ENCODE peak calls at places on chromosomes 12 and 14, in seven cellular contexts. One of them, this sample, is unnamed.

GRCh38 chr14:37091651-37092050 is 80.8 kb downstream of the SLC25A21 start:
- DNase-seq in Calu3: no peak
- DNase-seq in psoas muscle: no peak
- DNase-seq in C1 segment of cervical spinal cord: no peak
- DNase-seq in substantia nigra: no peak
- DNase-seq in NCI-H2081: no peak
- DNase-seq in activated CD4-positive, alpha-beta T cell treated with anti-CD3 and anti-CD28 coated beads for 1 hour: no peak
- DNase-seq in this sample: no peak

GRCh38 chr14:78412475-78412874 is 242.3 kb downstream of the NRXN3 start:
- DNase-seq in substantia nigra: no peak
- DNase-seq in psoas muscle: no peak
- DNase-seq in NCI-H2081: no peak
- DNase-seq in C1 segment of cervical spinal cord: no peak
- DNase-seq in activated CD4-positive, alpha-beta T cell treated with anti-CD3 and anti-CD28 coated beads for 1 hour: no peak
- DNase-seq in Calu3: no peak
- DNase-seq in this sample: no peak

GRCh38 chr14:97270308-97270707 is 473.1 kb downstream of the VRK1 start:
- DNase-seq in substantia nigra: no peak
- DNase-seq in Calu3: no peak
- DNase-seq in NCI-H2081: no peak
- DNase-seq in C1 segment of cervical spinal cord: no peak
- DNase-seq in activated CD4-positive, alpha-beta T cell treated with anti-CD3 and anti-CD28 coated beads for 1 hour: no peak
- DNase-seq in psoas muscle: no peak
- DNase-seq in this sample: no peak

GRCh38 chr14:50798048-50798421 is 32.9 kb downstream of the NIN start:
- DNase-seq in psoas muscle: no peak
- DNase-seq in activated CD4-positive, alpha-beta T cell treated with anti-CD3 and anti-CD28 coated beads for 1 hour: no peak
- DNase-seq in Calu3: no peak
- DNase-seq in substantia nigra: no peak
- DNase-seq in NCI-H2081: no peak
- DNase-seq in C1 segment of cervical spinal cord: no peak
- DNase-seq in this sample: no peak

GRCh38 chr12:14836336-14837210 is 6.8 kb downstream of the ART4 start:
- DNase-seq in activated CD4-positive, alpha-beta T cell treated with anti-CD3 and anti-CD28 coated beads for 1 hour: no peak
- DNase-seq in C1 segment of cervical spinal cord: no peak
- DNase-seq in Calu3: peak; percentile 11
- DNase-seq in substantia nigra: no peak
- DNase-seq in NCI-H2081: no peak
- DNase-seq in psoas muscle: no peak
- DNase-seq in this sample: no peak

GRCh38 chr14:96754845-96755184 is 42.4 kb upstream of the VRK1 start:
- DNase-seq in C1 segment of cervical spinal cord: peak; percentile 38
- DNase-seq in substantia nigra: peak; percentile 11
- DNase-seq in Calu3: no peak
- DNase-seq in NCI-H2081: peak; percentile 59
- DNase-seq in psoas muscle: no peak
- DNase-seq in activated CD4-positive, alpha-beta T cell treated with anti-CD3 and anti-CD28 coated beads for 1 hour: no peak
- DNase-seq in this sample: peak; percentile 0

GRCh38 chr12:42141981-42142606 is 2.6 kb downstream of the GXYLT1 start:
- DNase-seq in C1 segment of cervical spinal cord: no peak
- DNase-seq in psoas muscle: no peak
- DNase-seq in activated CD4-positive, alpha-beta T cell treated with anti-CD3 and anti-CD28 coated beads for 1 hour: no peak
- DNase-seq in NCI-H2081: no peak
- DNase-seq in Calu3: no peak
- DNase-seq in substantia nigra: no peak
- DNase-seq in this sample: no peak

GRCh38 chr14:23693252-23693775 is 57.1 kb downstream of the DHRS2 start:
- DNase-seq in Calu3: no peak
- DNase-seq in psoas muscle: no peak
- DNase-seq in substantia nigra: no peak
- DNase-seq in NCI-H2081: no peak
- DNase-seq in C1 segment of cervical spinal cord: no peak
- DNase-seq in activated CD4-positive, alpha-beta T cell treated with anti-CD3 and anti-CD28 coated beads for 1 hour: no peak
- DNase-seq in this sample: no peak

GRCh38 chr12:79331870-79332269 is 358.9 kb downstream of the PAWR start:
- DNase-seq in psoas muscle: no peak
- DNase-seq in activated CD4-positive, alpha-beta T cell treated with anti-CD3 and anti-CD28 coated beads for 1 hour: no peak
- DNase-seq in NCI-H2081: no peak
- DNase-seq in Calu3: no peak
- DNase-seq in substantia nigra: no peak
- DNase-seq in C1 segment of cervical spinal cord: no peak
- DNase-seq in this sample: no peak

GRCh38 chr12:8860165-8860961 is 37.9 kb downstream of the A2ML1 start:
- DNase-seq in C1 segment of cervical spinal cord: no peak
- DNase-seq in NCI-H2081: no peak
- DNase-seq in activated CD4-positive, alpha-beta T cell treated with anti-CD3 and anti-CD28 coated beads for 1 hour: no peak
- DNase-seq in psoas muscle: peak; percentile 35
- DNase-seq in substantia nigra: no peak
- DNase-seq in Calu3: peak; percentile 38
- DNase-seq in this sample: peak; percentile 37

GRCh38 chr14:71086571-71086970 is 179.3 kb downstream of the PCNX1 start:
- DNase-seq in C1 segment of cervical spinal cord: no peak
- DNase-seq in psoas muscle: no peak
- DNase-seq in activated CD4-positive, alpha-beta T cell treated with anti-CD3 and anti-CD28 coated beads for 1 hour: no peak
- DNase-seq in substantia nigra: no peak
- DNase-seq in NCI-H2081: no peak
- DNase-seq in Calu3: no peak
- DNase-seq in this sample: no peak

GRCh38 chr12:91419809-91420208 is 237.2 kb upstream of the DCN start:
- DNase-seq in substantia nigra: no peak
- DNase-seq in psoas muscle: no peak
- DNase-seq in activated CD4-positive, alpha-beta T cell treated with anti-CD3 and anti-CD28 coated beads for 1 hour: no peak
- DNase-seq in C1 segment of cervical spinal cord: no peak
- DNase-seq in NCI-H2081: no peak
- DNase-seq in Calu3: no peak
- DNase-seq in this sample: no peak

GRCh38 chr12:69994593-69995222 is 169.7 kb downstream of the MYRFL start:
- DNase-seq in psoas muscle: no peak
- DNase-seq in C1 segment of cervical spinal cord: no peak
- DNase-seq in substantia nigra: no peak
- DNase-seq in NCI-H2081: no peak
- DNase-seq in Calu3: peak; percentile 30
- DNase-seq in activated CD4-positive, alpha-beta T cell treated with anti-CD3 and anti-CD28 coated beads for 1 hour: no peak
- DNase-seq in this sample: no peak

GRCh38 chr12:74415633-74416032 is 122.0 kb upstream of the ATXN7L3B start:
- DNase-seq in Calu3: peak; percentile 23
- DNase-seq in psoas muscle: no peak
- DNase-seq in activated CD4-positive, alpha-beta T cell treated with anti-CD3 and anti-CD28 coated beads for 1 hour: no peak
- DNase-seq in NCI-H2081: peak; percentile 21
- DNase-seq in C1 segment of cervical spinal cord: no peak
- DNase-seq in substantia nigra: no peak
- DNase-seq in this sample: no peak

GRCh38 chr12:88720231-88720630 is 140.0 kb upstream of the KITLG start:
- DNase-seq in activated CD4-positive, alpha-beta T cell treated with anti-CD3 and anti-CD28 coated beads for 1 hour: no peak
- DNase-seq in Calu3: no peak
- DNase-seq in C1 segment of cervical spinal cord: no peak
- DNase-seq in NCI-H2081: no peak
- DNase-seq in substantia nigra: no peak
- DNase-seq in psoas muscle: no peak
- DNase-seq in this sample: no peak

GRCh38 chr14:95442633-95443021 is 73.8 kb downstream of the SYNE3 start:
- DNase-seq in NCI-H2081: peak; percentile 90
- DNase-seq in substantia nigra: peak; percentile 55
- DNase-seq in psoas muscle: peak; percentile 82
- DNase-seq in Calu3: peak; percentile 86
- DNase-seq in C1 segment of cervical spinal cord: peak; percentile 61
- DNase-seq in activated CD4-positive, alpha-beta T cell treated with anti-CD3 and anti-CD28 coated beads for 1 hour: peak; percentile 61
- DNase-seq in this sample: peak; percentile 85

GRCh38 chr14:82251434-82251833 is 717.8 kb upstream of the SEL1L start:
- DNase-seq in substantia nigra: no peak
- DNase-seq in NCI-H2081: no peak
- DNase-seq in activated CD4-positive, alpha-beta T cell treated with anti-CD3 and anti-CD28 coated beads for 1 hour: no peak
- DNase-seq in C1 segment of cervical spinal cord: no peak
- DNase-seq in Calu3: no peak
- DNase-seq in psoas muscle: no peak
- DNase-seq in this sample: no peak

GRCh38 chr14:51449666-51450061 is 202.0 kb upstream of the FRMD6 start:
- DNase-seq in NCI-H2081: no peak
- DNase-seq in C1 segment of cervical spinal cord: no peak
- DNase-seq in substantia nigra: no peak
- DNase-seq in activated CD4-positive, alpha-beta T cell treated with anti-CD3 and anti-CD28 coated beads for 1 hour: no peak
- DNase-seq in psoas muscle: no peak
- DNase-seq in Calu3: no peak
- DNase-seq in this sample: no peak

GRCh38 chr12:90569685-90570084 is 385.3 kb downstream of the CCER1 start:
- DNase-seq in psoas muscle: no peak
- DNase-seq in activated CD4-positive, alpha-beta T cell treated with anti-CD3 and anti-CD28 coated beads for 1 hour: no peak
- DNase-seq in Calu3: no peak
- DNase-seq in substantia nigra: no peak
- DNase-seq in NCI-H2081: no peak
- DNase-seq in C1 segment of cervical spinal cord: no peak
- DNase-seq in this sample: no peak

GRCh38 chr14:33754264-33754663 is 196.6 kb downstream of the EGLN3 start:
- DNase-seq in C1 segment of cervical spinal cord: no peak
- DNase-seq in psoas muscle: no peak
- DNase-seq in Calu3: no peak
- DNase-seq in NCI-H2081: no peak
- DNase-seq in substantia nigra: no peak
- DNase-seq in activated CD4-positive, alpha-beta T cell treated with anti-CD3 and anti-CD28 coated beads for 1 hour: no peak
- DNase-seq in this sample: no peak

GRCh38 chr14:25431211-25432076 is 381.5 kb upstream of the STXBP6 start:
- DNase-seq in substantia nigra: no peak
- DNase-seq in Calu3: no peak
- DNase-seq in activated CD4-positive, alpha-beta T cell treated with anti-CD3 and anti-CD28 coated beads for 1 hour: no peak
- DNase-seq in NCI-H2081: no peak
- DNase-seq in psoas muscle: no peak
- DNase-seq in C1 segment of cervical spinal cord: no peak
- DNase-seq in this sample: no peak

GRCh38 chr12:132449565-132450390 is 40.2 kb upstream of the FBRSL1 start:
- DNase-seq in C1 segment of cervical spinal cord: no peak
- DNase-seq in substantia nigra: no peak
- DNase-seq in NCI-H2081: no peak
- DNase-seq in Calu3: no peak
- DNase-seq in psoas muscle: no peak
- DNase-seq in activated CD4-positive, alpha-beta T cell treated with anti-CD3 and anti-CD28 coated beads for 1 hour: no peak
- DNase-seq in this sample: no peak

GRCh38 chr12:91055976-91056375 is 1.8 kb downstream of the KERA start:
- DNase-seq in psoas muscle: no peak
- DNase-seq in Calu3: no peak
- DNase-seq in activated CD4-positive, alpha-beta T cell treated with anti-CD3 and anti-CD28 coated beads for 1 hour: no peak
- DNase-seq in substantia nigra: no peak
- DNase-seq in NCI-H2081: no peak
- DNase-seq in C1 segment of cervical spinal cord: no peak
- DNase-seq in this sample: no peak

GRCh38 chr12:104376650-104377506 is 73.3 kb downstream of the EID3 start:
- DNase-seq in C1 segment of cervical spinal cord: no peak
- DNase-seq in substantia nigra: no peak
- DNase-seq in psoas muscle: no peak
- DNase-seq in activated CD4-positive, alpha-beta T cell treated with anti-CD3 and anti-CD28 coated beads for 1 hour: no peak
- DNase-seq in Calu3: no peak
- DNase-seq in NCI-H2081: no peak
- DNase-seq in this sample: no peak

GRCh38 chr12:4011597-4011996 is 138.4 kb upstream of the PARP11 start:
- DNase-seq in C1 segment of cervical spinal cord: no peak
- DNase-seq in psoas muscle: no peak
- DNase-seq in activated CD4-positive, alpha-beta T cell treated with anti-CD3 and anti-CD28 coated beads for 1 hour: no peak
- DNase-seq in Calu3: peak; percentile 69
- DNase-seq in NCI-H2081: no peak
- DNase-seq in substantia nigra: no peak
- DNase-seq in this sample: no peak

This sample was measured in hypothalamus.